ENCODE peak calls at places on chromosomes 4 and X, in five cellular contexts. V is spleen, K is NB4, P is HCT116, E is upper lobe of left lung. B is an unnamed sample.

GRCh38 chrX:100748133-100748532 is 16.2 kb upstream of the SYTL4 start:
- DNase-seq in V (no peak), P (peak; percentile 29), K (peak; percentile 0), E (no peak), B (no peak)

GRCh38 chr4:79042079-79042674 is 102.9 kb upstream of the PAQR3 start:
- DNase-seq in P (peak; percentile 13), V (no peak), E (no peak), K (peak; percentile 67), B (no peak)

GRCh38 chr4:147335183-147335582 is 145.7 kb upstream of the EDNRA start:
- DNase-seq in V (no peak), E (no peak), P (no peak), K (no peak), B (no peak)

GRCh38 chr4:153451931-153452660 is 14.1 kb upstream of the TMEM131L start:
- DNase-seq in E (peak; percentile 66), P (no peak), V (peak; percentile 79), K (peak; percentile 45), B (no peak)

GRCh38 chr4:154491731-154492249 is at the start of gene DCHS2:
- DNase-seq in V (peak; percentile 79), K (no peak), E (peak; percentile 78), P (no peak), B (no peak)

GRCh38 chr4:187172340-187172761 is 448.7 kb upstream of the FAT1 start:
- DNase-seq in P (no peak), K (no peak), E (no peak), V (no peak), B (peak; percentile 47)

GRCh38 chr4:55038176-55038890 is 87.1 kb downstream of the KDR start:
- DNase-seq in V (no peak), E (no peak), P (no peak), K (no peak), B (no peak)

GRCh38 chrX:52346462-52347165 is 22.2 kb upstream of the XAGE2 start:
- DNase-seq in P (peak; percentile 43), V (no peak), E (no peak), K (peak; percentile 4), B (peak; percentile 1)

GRCh38 chr4:140871368-140871767 is 115.2 kb upstream of the TBC1D9 start:
- DNase-seq in K (no peak), P (no peak), V (no peak), E (no peak), B (no peak)

GRCh38 chr4:78293841-78294301 is 236.7 kb downstream of the FRAS1 start:
- DNase-seq in K (no peak), P (no peak), V (no peak), E (no peak), B (no peak)

GRCh38 chrX:14508025-14508690 is 21.2 kb upstream of the GLRA2 start:
- DNase-seq in V (no peak), E (no peak), K (no peak), P (no peak), B (no peak)

GRCh38 chr4:158999166-158999682 is 103.7 kb upstream of the RAPGEF2 start:
- DNase-seq in K (no peak), V (no peak), E (no peak), P (no peak), B (no peak)

GRCh38 chr4:39083164-39083563 is 21.1 kb downstream of the KLHL5 start:
- DNase-seq in P (no peak), K (no peak), E (no peak), V (no peak), B (peak; percentile 5)

GRCh38 chrX:151825927-151826471 is 86.7 kb upstream of the MAGEA4 start:
- DNase-seq in E (no peak), K (no peak), V (no peak), P (no peak), B (no peak)

GRCh38 chrX:40749874-40750273 is 14.5 kb upstream of the MED14 start:
- DNase-seq in V (no peak), E (no peak), K (no peak), P (no peak), B (no peak)

GRCh38 chr4:165760182-165760581 is 112.9 kb upstream of the TLL1 start:
- DNase-seq in P (no peak), E (no peak), V (no peak), K (no peak), B (no peak)

GRCh38 chr4:57053508-57053907 is 56.7 kb downstream of the IGFBP7 start:
- DNase-seq in E (no peak), P (no peak), V (no peak), K (no peak), B (no peak)

GRCh38 chrX:65488496-65488895 is 46.1 kb downstream of the LAS1L start:
- DNase-seq in P (no peak), E (no peak), K (no peak), V (no peak), B (no peak)

GRCh38 chrX:45358417-45358816 is 157.7 kb upstream of the DIPK2B start:
- DNase-seq in P (no peak), K (no peak), E (no peak), V (no peak), B (no peak)

GRCh38 chr4:72942565-72942964 is 127.0 kb downstream of the COX18 start:
- DNase-seq in K (no peak), P (no peak), V (no peak), E (no peak), B (no peak)

GRCh38 chrX:69066021-69066757 is 99.1 kb downstream of the PJA1 start:
- DNase-seq in P (no peak), V (peak; percentile 51), K (no peak), E (no peak), B (no peak)

GRCh38 chr4:128858875-128859696 is 49.6 kb downstream of the JADE1 start:
- DNase-seq in E (no peak), V (no peak), K (no peak), P (no peak), B (no peak)
- TF ChIP-seq POLR2A in E (no peak), V (no peak), K (no peak), P (no peak), B (no peak)

GRCh38 chrX:23749129-23749528 is 6.1 kb upstream of the ACOT9 start:
- DNase-seq in P (no peak), E (no peak), K (no peak), V (no peak), B (no peak)
- TF ChIP-seq POLR2A in P (no peak), E (no peak), K (no peak), V (no peak), B (no peak)

GRCh38 chr4:125060376-125060775 is 254.4 kb upstream of the FAT4 start:
- DNase-seq in P (no peak), K (no peak), V (no peak), E (no peak), B (no peak)

GRCh38 chr4:125062079-125062478 is 252.7 kb upstream of the FAT4 start:
- DNase-seq in K (no peak), V (no peak), P (no peak), E (no peak), B (no peak)
- TF ChIP-seq POLR2A in K (no peak), V (no peak), P (no peak), E (no peak), B (no peak)

GRCh38 chrX:1327651-1328304 is 8.8 kb upstream of the IL3RA start:
- DNase-seq in V (no peak), P (no peak), K (no peak), E (no peak), B (no peak)
- TF ChIP-seq POLR2A in V (no peak), P (no peak), K (no peak), E (no peak), B (no peak)

GRCh38 chrX:152831391-152831790 is 528 bp downstream of the NSDHL start:
- DNase-seq in P (no peak), V (no peak), K (no peak), E (no peak), B (no peak)

GRCh38 chrX:152824841-152825374 is 5.6 kb downstream of the CETN2 start:
- DNase-seq in V (no peak), P (no peak), K (no peak), E (no peak), B (peak; percentile 13)

GRCh38 chrX:152832520-152832919 is 1.7 kb downstream of the NSDHL start:
- DNase-seq in P (no peak), K (no peak), E (no peak), V (no peak), B (no peak)

GRCh38 chrX:152833378-152833777 is 2.5 kb downstream of the NSDHL start:
- DNase-seq in K (no peak), P (no peak), E (no peak), V (no peak), B (no peak)

GRCh38 chrX:152830312-152831305 is at the start of the genes CETN2 and NSDHL:
- DNase-seq in E (peak; percentile 98), V (peak; percentile 96), P (peak; percentile 86), K (peak; percentile 96), B (peak; percentile 89)
- TF ChIP-seq POLR2A in E (no peak), V (no peak), P (no peak), K (peak; percentile 60), B (peak; percentile 58)

B was measured in H54.